ENCODE peak calls at places on chromosome 10, in five cellular contexts. B, H, F, K and J are unnamed samples.

GRCh38 chr10:51422311-51423120 is 276.9 kb downstream of the CSTF2T start:
- DNase-seq in B (peak; percentile 21), F (no peak), K (peak; percentile 76), H (no peak), J (peak; percentile 36)

GRCh38 chr10:44366936-44367630 is 17.8 kb downstream of the CXCL12 start:
- DNase-seq in F (no peak), H (no peak), B (no peak), K (peak; percentile 36), J (no peak)

GRCh38 chr10:52466464-52466863 is 152.4 kb downstream of the DKK1 start:
- DNase-seq in H (no peak), K (no peak), B (no peak), F (no peak), J (no peak)

GRCh38 chr10:18377898-18378297 is 237.7 kb downstream of the CACNB2 start:
- DNase-seq in B (no peak), F (no peak), H (no peak), K (no peak), J (no peak)

GRCh38 chr10:77391605-77392235 is 245.9 kb downstream of the KCNMA1 start:
- DNase-seq in B (no peak), F (peak; percentile 84), K (peak; percentile 87), H (peak; percentile 84), J (peak; percentile 7)

GRCh38 chr10:58384536-58384998 is 643 bp upstream of the TFAM start:
- DNase-seq in K (no peak), B (no peak), H (no peak), F (no peak), J (no peak)

GRCh38 chr10:84706875-84707274 is 378.5 kb downstream of the CCSER2 start:
- DNase-seq in F (no peak), K (peak; percentile 8), B (no peak), H (no peak), J (no peak)

GRCh38 chr10:51659344-51659743 is 40.1 kb downstream of the CSTF2T start:
- DNase-seq in F (no peak), B (no peak), H (no peak), K (peak; percentile 48), J (no peak)

GRCh38 chr10:116324951-116325635 is 845 bp downstream of the CCDC172 start:
- DNase-seq in H (no peak), B (no peak), K (no peak), F (no peak), J (no peak)

GRCh38 chr10:73955719-73956118 is 42.2 kb upstream of the VCL start:
- DNase-seq in H (no peak), K (no peak), F (no peak), B (no peak), J (no peak)

GRCh38 chr10:80443531-80443974 is 10.6 kb upstream of the TSPAN14 start:
- DNase-seq in B (no peak), F (no peak), H (no peak), K (no peak), J (no peak)

GRCh38 chr10:22334414-22335203 is 10.7 kb upstream of the SPAG6 start:
- DNase-seq in B (no peak), H (peak; percentile 57), F (peak; percentile 50), K (no peak), J (no peak)

GRCh38 chr10:15223174-15223573 is 54.7 kb upstream of the NMT2 start:
- DNase-seq in B (no peak), H (no peak), K (peak; percentile 93), F (no peak), J (no peak)

GRCh38 chr10:61140765-61141392 is 196.9 kb upstream of the RHOBTB1 start:
- DNase-seq in F (no peak), H (no peak), K (peak; percentile 77), B (no peak), J (peak; percentile 38)

GRCh38 chr10:44859546-44860285 is 51.4 kb upstream of the TMEM72 start:
- DNase-seq in B (no peak), K (no peak), F (no peak), H (no peak), J (no peak)

GRCh38 chr10:99859585-99859984 is 77.1 kb downstream of the ABCC2 start:
- DNase-seq in F (no peak), H (no peak), B (no peak), K (no peak), J (peak; percentile 22)

GRCh38 chr10:119620241-119620753 is 23.5 kb upstream of the TIAL1 start:
- DNase-seq in K (peak; percentile 56), B (no peak), F (no peak), H (no peak), J (no peak)

GRCh38 chr10:89357096-89357495 is 20.8 kb upstream of the IFIT1B start:
- DNase-seq in B (no peak), H (no peak), K (no peak), F (no peak), J (no peak)

GRCh38 chr10:12466701-12467100 is 117.4 kb downstream of the CAMK1D start:
- DNase-seq in B (no peak), K (peak; percentile 18), H (no peak), F (no peak), J (no peak)

GRCh38 chr10:107561136-107561650 is 396.7 kb upstream of the SORCS1 start:
- DNase-seq in B (no peak), H (no peak), K (no peak), F (no peak), J (no peak)

GRCh38 chr10:117248700-117249465 is 8.0 kb downstream of the SLC18A2 start:
- DNase-seq in B (no peak), F (no peak), K (no peak), H (no peak), J (no peak)

GRCh38 chr10:95415631-95416031 is 124.8 kb upstream of the PDLIM1 start:
- DNase-seq in H (no peak), B (no peak), K (no peak), F (peak; percentile 89), J (no peak)

GRCh38 chr10:46559231-46559671 is 2.8 kb upstream of the GPRIN2 start:
- DNase-seq in H (no peak), B (no peak), K (no peak), F (peak; percentile 36), J (no peak)

GRCh38 chr10:119421887-119422684 is 120.4 kb downstream of the RGS10 start:
- DNase-seq in K (peak; percentile 57), H (no peak), F (peak; percentile 80), B (no peak), J (no peak)

GRCh38 chr10:689433-690226 is at the start of gene DIP2C:
- DNase-seq in B (no peak), H (peak; percentile 77), K (peak; percentile 77), F (peak; percentile 88), J (no peak)

GRCh38 chr10:26697922-26698608 is 564 bp downstream of the PDSS1 start:
- DNase-seq in K (no peak), H (no peak), B (no peak), F (no peak), J (no peak)

GRCh38 chr10:80530251-80530650 is 7.5 kb upstream of the SH2D4B start:
- DNase-seq in K (peak; percentile 22), F (peak; percentile 55), H (no peak), B (no peak), J (no peak)

GRCh38 chr10:106615081-106615480 is 549.4 kb downstream of the SORCS1 start:
- DNase-seq in K (peak; percentile 83), H (no peak), B (no peak), F (no peak), J (no peak)

GRCh38 chr10:88886557-88886956 is 6.5 kb downstream of the STAMBPL1 start:
- DNase-seq in B (no peak), K (no peak), F (no peak), H (no peak), J (no peak)

GRCh38 chr10:132371641-132372081 is 25.3 kb upstream of the PWWP2B start:
- DNase-seq in H (no peak), B (no peak), K (no peak), F (no peak), J (no peak)

GRCh38 chr10:72337722-72338121 is 17.0 kb downstream of the DNAJB12 start:
- DNase-seq in H (no peak), K (no peak), B (no peak), F (no peak), J (no peak)
- H3K27ac ChIP-seq in H (no peak overlapping the region), K (no peak overlapping the region), B (no peak overlapping the region), F (no peak overlapping the region), J (no peak overlapping the region)

GRCh38 chr10:102484021-102484420 is 18.5 kb downstream of the ACTR1A start:
- DNase-seq in F (peak; percentile 45), K (no peak), B (no peak), H (no peak), J (no peak)
- H3K36me3 ChIP-seq in F (peaks cover 3% of the 10 kb centered on the region), K (peaks cover 81% of the 10 kb centered on the region), B (peaks cover 62% of the 10 kb centered on the region), H (peaks cover 71% of the 10 kb centered on the region), J (peaks cover 89% of the 10 kb centered on the region)

GRCh38 chr10:114777415-114777814 is 44.2 kb upstream of the FHIP2A start:
- DNase-seq in K (no peak), H (no peak), F (no peak), B (no peak), J (no peak)

GRCh38 chr10:114776908-114777307 is 44.7 kb upstream of the FHIP2A start:
- DNase-seq in B (no peak), F (no peak), K (no peak), H (no peak), J (no peak)

GRCh38 chr10:114780610-114781184 is 40.9 kb upstream of the FHIP2A start:
- DNase-seq in F (no peak), H (no peak), K (no peak), B (no peak), J (no peak)

GRCh38 chr10:114782666-114783065 is 38.9 kb upstream of the FHIP2A start:
- DNase-seq in B (no peak), F (no peak), H (no peak), K (no peak), J (no peak)

GRCh38 chr10:114779803-114780609 is 41.6 kb upstream of the FHIP2A start:
- DNase-seq in K (peak; percentile 92), H (peak; percentile 14), F (no peak), B (no peak), J (no peak)
- H3K27ac ChIP-seq in K (no peak overlapping the region), H (no peak overlapping the region), F (no peak overlapping the region), B (no peak overlapping the region), J (no peak overlapping the region)

GRCh38 chr10:3132036-3133025 is 40.3 kb downstream of the PITRM1 start:
- DNase-seq in B (no peak), F (no peak), H (no peak), K (no peak), J (no peak)
- H3K36me3 ChIP-seq in B (peaks cover 38% of the 10 kb centered on the region), F (peaks cover 7% of the 10 kb centered on the region), H (peaks cover 27% of the 10 kb centered on the region), K (peaks cover 80% of the 10 kb centered on the region), J (peaks cover 60% of the 10 kb centered on the region)

GRCh38 chr10:6592080-6592479 is 12.0 kb upstream of the PRKCQ start:
- DNase-seq in F (no peak), K (no peak), H (no peak), B (peak; percentile 56), J (peak; percentile 81)
- H3K27ac ChIP-seq in F (no peak overlapping the region), K (no peak overlapping the region), H (no peak overlapping the region), B (peak overlapping the region; percentile 28), J (peak overlapping the region; percentile 83)

GRCh38 chr10:125808047-125808446 is 15.0 kb downstream of the UROS start:
- DNase-seq in K (no peak), F (no peak), H (no peak), B (no peak), J (no peak)
- H3K36me3 ChIP-seq in K (peaks cover 41% of the 10 kb centered on the region), F (peaks cover 11% of the 10 kb centered on the region), H (peaks cover 6% of the 10 kb centered on the region), B (peaks cover 21% of the 10 kb centered on the region), J (peaks cover 56% of the 10 kb centered on the region)